ENCODE peak calls at places on chromosomes 5 and 9, in nine cellular contexts. G is fibroblast of lung; H is kidney epithelial cell; M is adrenal gland; A is activated CD8-positive, alpha-beta T cell treated with anti-CD3 and anti-CD28 coated beads for 36 hours; W is nephron progenitor cell; E is H9; J is A549; B is ascending aorta. U is an unnamed sample.

GRCh38 chr9:86827893-86828292 is 119.4 kb downstream of the GAS1 start:
- DNase-seq in E (no peak), B (no peak), J (no peak), H (no peak), M (no peak), G (peak; percentile 41), W (no peak), A (no peak), U (no peak)

GRCh38 chr5:143355710-143356109 is 47.8 kb downstream of the NR3C1 start:
- DNase-seq in G (peak; percentile 93), A (peak; percentile 58), B (no peak), W (no peak), E (no peak), M (peak; percentile 82), H (peak; percentile 85), J (peak; percentile 94), U (peak; percentile 97)

GRCh38 chr9:102700936-102701335 is 294.2 kb upstream of the CYLC2 start:
- DNase-seq in E (no peak), W (no peak), B (no peak), J (peak; percentile 11), M (no peak), A (no peak), G (no peak), H (no peak), U (no peak)

GRCh38 chr5:945691-946541 is 53.2 kb downstream of the TRIP13 start:
- DNase-seq in G (no peak), E (no peak), B (no peak), H (no peak), W (peak; percentile 37), A (no peak), M (no peak), J (no peak), U (no peak)

GRCh38 chr5:154456540-154456939 is 10.7 kb downstream of the SAP30L start:
- DNase-seq in B (no peak), E (no peak), M (no peak), A (no peak), H (no peak), W (no peak), J (no peak), G (no peak), U (no peak)

GRCh38 chr5:138177936-138178515 is 404 bp downstream of the BRD8 start:
- DNase-seq in E (no peak), W (peak; percentile 13), M (peak; percentile 49), G (peak; percentile 43), A (peak; percentile 63), B (no peak), J (peak; percentile 22), H (no peak), U (peak; percentile 37)

GRCh38 chr9:133597316-133597957 is 11.8 kb downstream of the FAM163B start:
- DNase-seq in M (no peak), E (no peak), A (no peak), B (no peak), H (no peak), G (peak; percentile 18), J (peak; percentile 47), W (no peak), U (peak; percentile 28)

GRCh38 chr9:73402081-73403028 is 250.7 kb downstream of the ANXA1 start:
- DNase-seq in A (no peak), J (no peak), W (no peak), H (no peak), M (no peak), B (no peak), E (no peak), G (no peak), U (peak; percentile 1)

GRCh38 chr5:65837139-65837538 is 89.2 kb upstream of the ERBIN start:
- DNase-seq in A (no peak), B (no peak), W (no peak), J (peak; percentile 9), E (no peak), G (peak; percentile 83), M (no peak), H (no peak), U (peak; percentile 80)

GRCh38 chr5:61429906-61430305 is 97.8 kb downstream of the ZSWIM6 start:
- DNase-seq in E (no peak), G (no peak), M (no peak), W (no peak), J (no peak), B (no peak), A (no peak), H (no peak), U (no peak)

GRCh38 chr5:151094054-151094858 is 13.4 kb upstream of the TNIP1 start:
- DNase-seq in A (peak; percentile 85), E (no peak), M (no peak), G (no peak), H (no peak), B (peak; percentile 73), W (no peak), J (peak; percentile 48), U (no peak)

GRCh38 chr5:166980666-166981065 is 1310.8 kb upstream of the WWC1 start:
- DNase-seq in G (peak; percentile 55), A (no peak), J (no peak), H (no peak), B (no peak), E (no peak), W (no peak), M (no peak), U (no peak)

GRCh38 chr5:38253759-38254158 is 4.6 kb upstream of the EGFLAM start:
- DNase-seq in W (no peak), H (no peak), M (no peak), G (no peak), B (no peak), A (no peak), J (no peak), E (no peak), U (no peak)

GRCh38 chr9:19985081-19985480 is 196.2 kb upstream of the SLC24A2 start:
- DNase-seq in M (no peak), A (no peak), W (no peak), B (no peak), E (no peak), J (no peak), G (no peak), H (no peak), U (no peak)

GRCh38 chr9:84170521-84171141 is 169.9 kb downstream of the SLC28A3 start:
- DNase-seq in E (peak; percentile 50), M (peak; percentile 51), B (peak; percentile 85), G (peak; percentile 98), H (peak; percentile 81), A (no peak), J (peak; percentile 37), W (no peak), U (peak; percentile 94)

GRCh38 chr9:115118471-115119156 is 657 bp upstream of the TNC start:
- DNase-seq in J (peak; percentile 44), M (peak; percentile 28), B (peak; percentile 82), E (peak; percentile 77), H (peak; percentile 88), A (peak; percentile 4), G (peak; percentile 88), W (peak; percentile 31), U (peak; percentile 92)
- TF ChIP-seq CTCF in J (no peak), M (no peak), B (no peak), E (no peak), H (no peak), A (no peak), G (no peak), W (no peak), U (no peak)

GRCh38 chr9:79565245-79565644 is 6.5 kb upstream of the TLE4 start:
- DNase-seq in E (no peak), J (no peak), A (peak; percentile 69), M (no peak), B (no peak), G (no peak), H (no peak), W (no peak), U (no peak)

GRCh38 chr9:79570449-79571308 is 1.1 kb upstream of the TLE4 start:
- DNase-seq in B (peak; percentile 73), W (peak; percentile 53), E (peak; percentile 61), A (peak; percentile 73), H (no peak), M (peak; percentile 30), G (peak; percentile 64), J (peak; percentile 69), U (peak; percentile 47)

GRCh38 chr9:79569814-79570448 is 1.8 kb upstream of the TLE4 start:
- DNase-seq in E (no peak), W (no peak), G (no peak), B (no peak), M (no peak), H (no peak), A (peak; percentile 5), J (no peak), U (no peak)

GRCh38 chr9:79568337-79569084 is 3.3 kb upstream of the TLE4 start:
- DNase-seq in J (peak; percentile 20), H (no peak), E (no peak), A (peak; percentile 9), M (no peak), W (no peak), G (no peak), B (no peak), U (no peak)

DNA sequence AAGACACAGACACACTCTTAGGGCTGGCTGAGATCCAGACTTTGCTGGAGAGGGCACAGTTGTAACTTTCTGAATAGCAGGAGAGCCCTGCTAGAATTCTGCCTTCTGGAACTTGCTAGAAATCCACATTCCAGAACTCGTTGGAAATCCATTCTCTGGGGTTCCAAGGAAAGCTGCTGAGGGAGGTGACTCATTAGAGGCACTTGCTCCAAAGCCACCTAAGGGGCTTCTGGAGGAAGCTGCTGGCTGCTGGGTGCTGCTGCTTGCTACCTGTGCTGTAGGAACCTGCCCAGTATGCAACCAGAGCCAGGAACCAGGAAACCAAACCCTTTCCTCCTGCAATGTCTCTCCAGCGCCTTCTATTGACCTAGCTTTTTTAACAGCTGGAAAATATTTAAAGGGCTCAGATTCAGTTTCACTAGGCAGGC is 4.1 kb upstream of the TLE4 start:
- DNase-seq in J (peak; percentile 14), E (peak; percentile 28), B (no peak), A (no peak), G (no peak), H (no peak), M (no peak), W (no peak), U (no peak)
- TF ChIP-seq CTCF in J (peak; percentile 20), E (peak; percentile 29), B (no peak), A (no peak), G (no peak), H (peak; percentile 6), M (no peak), W (no peak), U (peak; percentile 7)

GRCh38 chr9:75890541-75891276 is at the start of gene PCSK5:
- DNase-seq in J (peak; percentile 90), B (peak; percentile 96), E (peak; percentile 95), G (peak; percentile 96), M (peak; percentile 94), A (peak; percentile 92), H (peak; percentile 74), W (peak; percentile 90), U (peak; percentile 89)
- TF ChIP-seq CTCF in J (peak; percentile 15), B (peak; percentile 27), E (peak; percentile 56), G (peak; percentile 27), M (peak; percentile 34), A (peak; percentile 31), H (peak; percentile 23), W (peak; percentile 24), U (no peak)

DNA sequence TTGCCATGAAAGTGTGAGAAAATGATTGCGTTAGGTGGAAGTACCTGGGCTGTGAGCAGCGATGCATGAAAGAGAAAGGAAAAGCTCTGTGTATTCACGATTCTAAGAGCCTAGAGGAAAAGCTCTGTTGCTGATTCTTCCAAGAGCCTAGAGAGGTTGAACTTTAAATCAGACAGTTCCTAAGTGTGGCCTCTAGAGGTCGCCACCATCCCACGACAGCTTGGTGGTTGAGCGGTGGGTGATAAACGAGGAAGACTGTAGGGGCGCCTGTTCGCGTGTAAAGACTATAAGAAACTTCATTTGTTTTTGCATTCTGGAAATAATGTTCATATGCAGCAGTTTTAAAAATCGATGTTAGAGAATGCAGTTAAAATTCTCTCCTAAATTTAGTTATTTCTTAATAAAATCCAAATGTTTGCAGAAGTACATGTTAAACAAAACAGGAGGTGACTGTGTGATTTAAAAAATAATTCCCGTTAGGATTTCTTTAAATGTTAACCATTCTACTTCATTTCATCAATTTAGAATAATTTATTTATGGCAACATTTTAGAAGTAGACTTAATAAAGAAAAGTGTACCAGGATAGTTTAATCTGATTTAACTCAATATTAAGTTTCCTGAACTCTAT is 107.7 kb downstream of the TENT4A start:
- DNase-seq in G (peak; percentile 4), H (no peak), J (peak; percentile 60), A (peak; percentile 71), E (peak; percentile 76), W (peak; percentile 81), B (no peak), M (no peak), U (peak; percentile 30)
- TF ChIP-seq CTCF in G (peak; percentile 50), H (peak; percentile 61), J (peak; percentile 45), A (peak; percentile 93), E (peak; percentile 98), W (peak; percentile 89), B (peak; percentile 46), M (peak; percentile 19), U (peak; percentile 68)

U was measured in fibroblast of mammary gland.